ENCODE peak calls at places on chromosomes 16 and 17, in nine cellular contexts. F, Z, D, G, E, P, Y, X and J are unnamed samples.
A peak's percentile ranks its signal among the peaks of the same experiment; 100 is the strongest.

GRCh38 chr17:75271233-75271954 is 363 bp upstream of the MIF4GD start:
- DNase-seq in F (peak; percentile 45), Z (peak; percentile 80), D (peak; percentile 49), G (peak; percentile 70), E (peak; percentile 96), P (peak; percentile 93), Y (peak; percentile 74), X (peak; percentile 86), J (no peak)

GRCh38 chr17:39813631-39814030 is 50.5 kb downstream of the IKZF3 start:
- DNase-seq in F (no peak), Z (no peak), D (no peak), G (no peak), E (no peak), P (no peak), Y (peak; percentile 33), X (peak; percentile 62), J (no peak)

GRCh38 chr17:38608648-38609047 is 2.9 kb upstream of the SRCIN1 start:
- DNase-seq in F (no peak), Z (peak; percentile 56), D (no peak), G (no peak), E (no peak), P (no peak), Y (no peak), X (no peak), J (no peak)

GRCh38 chr17:226773-227580 is 45.5 kb upstream of the DOC2B start:
- DNase-seq in F (no peak), Z (no peak), D (no peak), G (peak; percentile 74), E (no peak), P (peak; percentile 52), Y (no peak), X (no peak), J (no peak)

GRCh38 chr17:29091591-29092291 is 48.8 kb downstream of the PIPOX start:
- DNase-seq in F (no peak), Z (no peak), D (no peak), G (no peak), E (no peak), P (no peak), Y (no peak), X (no peak), J (no peak)

GRCh38 chr17:50114849-50115357 is 15.1 kb downstream of the SAMD14 start:
- DNase-seq in F (peak; percentile 13), Z (no peak), D (peak; percentile 70), G (no peak), E (peak; percentile 64), P (no peak), Y (no peak), X (peak; percentile 27), J (peak; percentile 20)

GRCh38 chr17:40319651-40320550 is 10.9 kb downstream of the RARA start:
- DNase-seq in F (peak; percentile 24), Z (peak; percentile 40), D (no peak), G (no peak), E (no peak), P (peak; percentile 88), Y (peak; percentile 77), X (peak; percentile 71), J (no peak)

GRCh38 chr17:16428098-16428882 is 12.9 kb downstream of the TRPV2 start:
- DNase-seq in F (no peak), Z (peak; percentile 62), D (no peak), G (peak; percentile 56), E (peak; percentile 81), P (no peak), Y (no peak), X (peak; percentile 65), J (no peak)

GRCh38 chr16:24851700-24852099 is 5.9 kb downstream of the SLC5A11 start:
- DNase-seq in F (no peak), Z (no peak), D (peak; percentile 9), G (no peak), E (no peak), P (no peak), Y (no peak), X (peak; percentile 32), J (no peak)

GRCh38 chr16:85761866-85762265 is 11.0 kb upstream of the C16orf74 start:
- DNase-seq in F (peak; percentile 78), Z (no peak), D (no peak), G (no peak), E (no peak), P (no peak), Y (no peak), X (no peak), J (no peak)

GRCh38 chr17:77002103-77003045 is 134.2 kb downstream of the MGAT5B start:
- DNase-seq in F (no peak), Z (no peak), D (peak; percentile 91), G (no peak), E (no peak), P (no peak), Y (no peak), X (no peak), J (no peak)

GRCh38 chr16:55494994-55495421 is 13.9 kb upstream of the LPCAT2 start:
- DNase-seq in F (peak; percentile 72), Z (peak; percentile 43), D (peak; percentile 91), G (no peak), E (peak; percentile 85), P (no peak), Y (no peak), X (no peak), J (no peak)

GRCh38 chr17:82464567-82464929 is 6.0 kb downstream of the NARF start:
- DNase-seq in F (no peak), Z (no peak), D (no peak), G (no peak), E (no peak), P (peak; percentile 31), Y (no peak), X (no peak), J (no peak)

GRCh38 chr17:65848751-65849150 is 287.3 kb upstream of the AXIN2 start:
- DNase-seq in F (no peak), Z (no peak), D (no peak), G (no peak), E (peak; percentile 55), P (no peak), Y (no peak), X (no peak), J (no peak)

GRCh38 chr17:80008383-80008840 is 27.3 kb downstream of the TBC1D16 start:
- DNase-seq in F (no peak), Z (peak; percentile 85), D (peak; percentile 48), G (peak; percentile 70), E (peak; percentile 95), P (peak; percentile 92), Y (peak; percentile 48), X (peak; percentile 84), J (peak; percentile 67)

GRCh38 chr17:9021985-9022552 is 759 bp downstream of the NTN1 start:
- DNase-seq in F (no peak), Z (no peak), D (no peak), G (no peak), E (peak; percentile 72), P (peak; percentile 77), Y (no peak), X (no peak), J (no peak)

GRCh38 chr17:66032082-66032712 is 159.7 kb downstream of the CEP112 start:
- DNase-seq in F (no peak), Z (no peak), D (no peak), G (no peak), E (no peak), P (no peak), Y (no peak), X (no peak), J (no peak)

GRCh38 chr17:50649042-50649908 is 14.6 kb downstream of the ABCC3 start:
- DNase-seq in F (no peak), Z (no peak), D (peak; percentile 32), G (no peak), E (no peak), P (no peak), Y (no peak), X (no peak), J (no peak)

GRCh38 chr17:75983501-75984181 is 4.6 kb downstream of the TEN1 start:
- DNase-seq in F (peak; percentile 52), Z (peak; percentile 75), D (no peak), G (no peak), E (no peak), P (peak; percentile 79), Y (no peak), X (no peak), J (peak; percentile 23)

GRCh38 chr16:51393381-51394005 is 242.4 kb upstream of the SALL1 start:
- DNase-seq in F (no peak), Z (no peak), D (peak; percentile 15), G (no peak), E (peak; percentile 22), P (no peak), Y (no peak), X (no peak), J (no peak)

GRCh38 chr16:12236491-12237030 is 260.0 kb downstream of the SNX29 start:
- DNase-seq in F (no peak), Z (no peak), D (no peak), G (no peak), E (no peak), P (no peak), Y (no peak), X (no peak), J (no peak)

GRCh38 chr17:40901981-40902862 is 17.2 kb upstream of the KRT20 start:
- DNase-seq in F (no peak), Z (no peak), D (peak; percentile 43), G (no peak), E (no peak), P (no peak), Y (no peak), X (no peak), J (no peak)

GRCh38 chr17:71824671-71825070 is 296.1 kb upstream of the SOX9 start:
- DNase-seq in F (no peak), Z (no peak), D (no peak), G (no peak), E (no peak), P (no peak), Y (no peak), X (no peak), J (no peak)

GRCh38 chr16:87607223-87607622 is 4.9 kb downstream of the JPH3 start:
- DNase-seq in F (no peak), Z (no peak), D (no peak), G (no peak), E (no peak), P (peak; percentile 22), Y (no peak), X (no peak), J (no peak)

GRCh38 chr16:83936581-83937165 is 16.4 kb upstream of the OSGIN1 start:
- DNase-seq in F (no peak), Z (no peak), D (no peak), G (no peak), E (no peak), P (no peak), Y (no peak), X (no peak), J (no peak)

GRCh38 chr16:14562691-14563491 is 67.2 kb downstream of the PARN start:
- DNase-seq in F (no peak), Z (no peak), D (no peak), G (no peak), E (peak; percentile 65), P (no peak), Y (no peak), X (no peak), J (no peak)

GRCh38 chr17:50056217-50056960 is 479 bp downstream of the ITGA3 start:
- DNase-seq in F (no peak), Z (peak; percentile 70), D (peak; percentile 74), G (peak; percentile 71), E (peak; percentile 67), P (peak; percentile 88), Y (peak; percentile 42), X (peak; percentile 74), J (no peak)

GRCh38 chr16:54546481-54546880 is 259.9 kb upstream of the IRX3 start:
- DNase-seq in F (no peak), Z (no peak), D (no peak), G (no peak), E (peak; percentile 17), P (no peak), Y (no peak), X (no peak), J (no peak)

GRCh38 chr17:45808845-45809244 is 24.7 kb downstream of the CRHR1 start:
- DNase-seq in F (no peak), Z (no peak), D (no peak), G (no peak), E (no peak), P (no peak), Y (no peak), X (no peak), J (no peak)